ENCODE peak calls at places on chromosomes 16 and 17, in eight cellular contexts. O is K562, U is stomach, V is sigmoid colon, Y is suprapubic skin, W is HepG2, D is transverse colon, J is HCT116. L is an unnamed sample.

GRCh38 chr17:72122002-72122310 is 1.1 kb downstream of the SOX9 start:
- DNase-seq in D (no peak), V (no peak), Y (peak), W (no peak), U (no peak), O (no peak), J (no peak), L (no peak)

GRCh38 chr16:21157632-21158031 is 842 bp upstream of the LDAF1 start:
- DNase-seq in D (no peak), W (no peak), J (no peak), O (no peak), V (no peak), Y (no peak), U (no peak), L (no peak)

GRCh38 chr16:71882505-71883192 is 1.3 kb downstream of the ZNF821 start:
- DNase-seq in D (peak), W (peak), Y (no peak), O (peak), V (peak), J (peak), U (peak), L (peak)

GRCh38 chr17:14919580-14920160 is 345.5 kb downstream of the PMP22 start:
- DNase-seq in U (no peak), V (no peak), Y (no peak), O (no peak), W (no peak), D (no peak), J (no peak), L (no peak)

GRCh38 chr17:20275653-20276052 is 191.7 kb downstream of the LGALS9B start:
- DNase-seq in J (no peak), V (no peak), U (no peak), W (no peak), D (no peak), Y (no peak), O (no peak), L (no peak)

GRCh38 chr17:50185724-50186545 is 15.5 kb downstream of the COL1A1 start:
- DNase-seq in J (no peak), U (no peak), O (no peak), W (no peak), V (no peak), D (no peak), Y (no peak), L (no peak)

GRCh38 chr17:31318298-31319190 is 2.9 kb downstream of the EVI2A start:
- DNase-seq in O (no peak), Y (no peak), W (no peak), J (no peak), V (peak), D (peak), U (peak), L (no peak)

GRCh38 chr17:65072577-65073178 is 16.1 kb upstream of the GNA13 start:
- DNase-seq in U (peak), Y (no peak), D (peak), V (peak), O (no peak), J (peak), W (peak), L (no peak)

GRCh38 chr17:1099242-1099641 is 80.5 kb downstream of the ABR start:
- DNase-seq in O (no peak), J (no peak), W (no peak), Y (no peak), D (no peak), U (no peak), V (no peak), L (no peak)

GRCh38 chr16:8763899-8764298 is 33.5 kb downstream of the TMEM186 start:
- DNase-seq in W (no peak), Y (no peak), V (peak), J (no peak), O (no peak), U (no peak), D (no peak), L (no peak)

GRCh38 chr17:67990909-67991308 is 5.4 kb downstream of the C17orf58 start:
- DNase-seq in U (no peak), J (no peak), Y (no peak), V (no peak), D (no peak), O (no peak), W (no peak), L (no peak)

GRCh38 chr17:74671031-74671771 is 41.5 kb downstream of the CD300LF start:
- DNase-seq in V (no peak), O (peak), J (no peak), Y (no peak), U (peak), D (peak), W (peak), L (peak)

GRCh38 chr17:56597495-56597990 is 4.0 kb downstream of the NOG start:
- DNase-seq in O (no peak), Y (no peak), W (no peak), V (no peak), U (no peak), D (no peak), J (no peak), L (no peak)

GRCh38 chr16:11966173-11966572 is 1.2 kb downstream of the TNFRSF17 start:
- DNase-seq in U (no peak), O (no peak), W (no peak), D (no peak), J (no peak), V (no peak), Y (no peak), L (no peak)
- TF ChIP-seq POLR2AphosphoS5 in U (no peak), O (no peak), W (no peak), D (no peak), J (no peak), V (no peak), Y (no peak), L (peak)

GRCh38 chr17:80455784-80456183 is 20.6 kb downstream of the NPTX1 start:
- DNase-seq in U (no peak), O (peak), J (no peak), D (no peak), Y (no peak), W (peak), V (no peak), L (no peak)

GRCh38 chr17:80453980-80454556 is 22.3 kb downstream of the NPTX1 start:
- DNase-seq in Y (no peak), J (no peak), W (peak), V (no peak), U (no peak), O (no peak), D (no peak), L (no peak)

GRCh38 chr17:80453126-80453979 is 23.1 kb downstream of the NPTX1 start:
- DNase-seq in J (no peak), D (no peak), W (no peak), O (no peak), U (no peak), V (no peak), Y (no peak), L (no peak)

GRCh38 chr17:80455328-80455710 is 21.1 kb downstream of the NPTX1 start:
- DNase-seq in U (peak), Y (peak), W (peak), O (peak), D (peak), V (no peak), J (peak), L (peak)

GRCh38 chr17:80454557-80455327 is 21.7 kb downstream of the NPTX1 start:
- DNase-seq in Y (peak), U (peak), D (peak), W (peak), O (peak), J (peak), V (peak), L (peak)
- TF ChIP-seq POLR2A in Y (no peak), U (peak), D (peak), W (peak), O (peak), J (peak), V (peak), L (peak)

GRCh38 chr17:76484228-76484725 is 16.9 kb downstream of the AANAT start:
- DNase-seq in D (no peak), V (no peak), J (no peak), W (no peak), Y (no peak), U (no peak), O (no peak), L (no peak)
- TF ChIP-seq POLR2AphosphoS5 in D (no peak), V (no peak), J (no peak), W (no peak), Y (no peak), U (no peak), O (no peak), L (no peak)

GRCh38 chr17:17042381-17042736 is at the start of gene MPRIP:
- DNase-seq in O (no peak), D (no peak), Y (no peak), V (no peak), U (no peak), J (no peak), W (no peak), L (no peak)

GRCh38 chr17:17041571-17042380 is 481 bp upstream of the MPRIP start:
- DNase-seq in W (peak), U (peak), O (peak), V (peak), Y (peak), J (peak), D (peak), L (peak)

GRCh38 chr17:17044846-17045561 is 2.7 kb downstream of the MPRIP start:
- DNase-seq in O (no peak), J (no peak), V (peak), D (no peak), W (no peak), U (peak), Y (peak), L (no peak)

GRCh38 chr17:17043668-17044226 is 1.5 kb downstream of the MPRIP start:
- DNase-seq in O (no peak), J (no peak), V (no peak), U (peak), D (no peak), W (no peak), Y (peak), L (no peak)

DNA sequence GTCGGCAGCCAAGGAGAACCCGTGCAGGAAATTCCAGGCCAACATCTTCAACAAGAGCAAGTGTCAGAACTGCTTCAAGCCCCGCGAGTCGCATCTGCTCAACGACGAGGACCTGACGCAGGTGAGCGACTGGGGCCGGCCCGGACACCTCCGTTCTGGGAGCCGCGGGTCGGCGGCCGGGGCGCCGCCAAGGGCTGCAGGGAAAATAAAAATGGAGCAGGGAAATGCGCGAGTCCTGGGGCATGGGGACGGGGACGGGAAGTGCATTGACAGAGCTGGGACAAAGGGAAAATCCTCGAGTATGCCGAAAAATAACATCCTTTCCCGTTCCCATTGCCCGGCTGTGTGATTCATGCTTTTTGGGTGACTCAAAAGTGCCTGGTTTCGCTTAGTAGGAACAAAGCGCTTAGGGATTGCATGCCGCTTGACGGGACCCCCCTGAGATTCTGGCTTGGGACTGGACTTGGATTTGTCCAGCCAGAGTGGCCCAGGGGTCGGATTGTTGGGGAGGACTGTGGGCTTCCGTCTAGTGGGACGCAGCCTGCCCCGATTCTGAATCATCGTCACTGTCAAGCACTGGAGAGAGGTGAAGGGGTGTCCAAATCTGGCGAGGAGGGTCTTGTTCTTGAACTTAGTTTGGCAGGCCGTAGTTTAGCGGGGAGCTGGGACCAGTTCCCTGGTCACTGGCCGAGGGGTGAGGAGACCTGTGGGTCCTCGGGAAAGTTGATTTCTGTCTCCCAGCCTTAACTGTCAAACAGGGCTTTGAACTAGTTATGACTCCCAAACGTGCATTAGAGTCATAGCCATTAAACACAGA is 802 bp downstream of the MPRIP start:
- DNase-seq in W (no peak), D (no peak), V (no peak), U (no peak), O (no peak), Y (no peak), J (no peak), L (no peak)
- TF ChIP-seq POLR2A in W (no peak), D (no peak), V (no peak), U (no peak), O (no peak), Y (no peak), J (no peak), L (no peak)

GRCh38 chr16:67029249-67030096 is 524 bp downstream of the CBFB start:
- DNase-seq in V (peak), W (no peak), U (peak), D (peak), Y (peak), O (peak), J (no peak), L (peak)
- TF ChIP-seq POLR2AphosphoS5 in V (peak), W (no peak), U (peak), D (peak), Y (peak), O (peak), J (no peak), L (peak)

DNA sequence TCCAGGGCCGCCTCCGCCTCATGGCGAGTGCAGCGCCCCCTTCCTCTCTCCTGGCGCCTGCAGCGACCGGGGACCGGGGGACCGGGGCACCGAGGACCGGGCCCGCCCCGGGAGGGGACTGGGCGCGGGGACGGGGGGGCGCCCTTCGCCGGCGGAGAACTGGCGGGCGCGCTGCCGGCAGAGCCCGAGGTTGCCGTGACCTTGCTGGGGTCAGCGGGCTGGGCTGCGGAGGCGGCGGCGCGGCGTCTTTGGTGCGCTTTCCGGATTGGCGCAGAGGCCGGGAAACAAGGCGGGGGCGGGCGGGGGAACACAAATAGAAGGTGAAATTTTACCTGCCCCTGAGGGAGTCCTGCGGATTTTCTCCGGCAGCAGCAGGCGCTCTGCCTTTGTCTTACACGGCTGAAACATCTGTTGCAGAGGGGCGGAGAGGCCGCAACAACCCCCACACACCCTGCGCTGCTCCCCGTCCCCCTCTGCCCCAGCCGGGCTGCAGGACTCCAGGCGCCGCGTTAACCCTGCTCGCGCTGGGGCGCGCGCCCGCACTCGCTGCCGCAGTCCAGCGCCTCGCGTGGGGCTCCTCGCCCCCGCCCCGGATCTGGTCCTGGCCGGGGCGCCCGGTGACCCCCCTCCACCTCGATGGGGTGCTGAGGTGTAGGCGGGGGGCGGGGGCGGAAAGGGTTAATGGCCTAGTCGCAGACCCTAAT is 53.5 kb downstream of the SREBF1 start:
- DNase-seq in W (no peak), Y (no peak), D (peak), J (no peak), U (peak), V (no peak), O (peak), L (peak)
- TF ChIP-seq POLR2A in W (no peak), Y (no peak), D (no peak), J (no peak), U (no peak), V (no peak), O (no peak), L (no peak)

L was measured in GM12891.